ENCODE peak calls at places on chromosome 12, in ten cellular contexts. Q is upper lobe of left lung, G is GM12878, J is stomach, A is HCT116, R is Panc1, T is sigmoid colon, K is GM23338, B is breast epithelium, V is endothelial cell of umbilical vein. W is an unnamed sample.

GRCh38 chr12:57377103-57377840 is 53.6 kb downstream of the R3HDM2 start:
- DNase-seq in K (peak), A (no peak), G (no peak), R (no peak), J (no peak), V (no peak), T (no peak), B (no peak), Q (no peak), W (no peak)

GRCh38 chr12:126727656-126728055 is 1539.3 kb upstream of the TMEM132C start:
- DNase-seq in J (no peak), R (no peak), V (no peak), A (no peak), Q (peak), G (no peak), K (peak), T (no peak), B (no peak), W (no peak)

GRCh38 chr12:110689002-110689600 is at the start of gene HVCN1:
- DNase-seq in R (no peak), A (no peak), V (no peak), T (peak), Q (peak), G (no peak), B (no peak), J (peak), K (peak), W (peak)

GRCh38 chr12:58967551-58967950 is 47.2 kb upstream of the LRIG3 start:
- DNase-seq in K (no peak), V (no peak), A (no peak), G (no peak), B (no peak), T (no peak), Q (no peak), R (no peak), J (no peak), W (no peak)

GRCh38 chr12:113497709-113498108 is 26.0 kb upstream of the LHX5 start:
- DNase-seq in J (no peak), A (no peak), Q (no peak), V (no peak), G (no peak), T (no peak), B (no peak), K (no peak), R (no peak), W (no peak)

GRCh38 chr12:47741340-47741703 is 16.0 kb upstream of the ENDOU start:
- DNase-seq in Q (peak), B (no peak), K (no peak), G (no peak), R (no peak), A (peak), V (peak), T (peak), J (peak), W (no peak)

GRCh38 chr12:22318122-22318737 is 16.3 kb downstream of the ST8SIA1 start:
- DNase-seq in G (no peak), Q (no peak), R (no peak), A (no peak), K (no peak), B (no peak), T (no peak), J (no peak), V (no peak), W (no peak)

GRCh38 chr12:53963005-53963404 is 8.3 kb downstream of the HOXC12 start:
- DNase-seq in K (no peak), V (no peak), Q (no peak), B (no peak), R (no peak), J (no peak), A (no peak), T (no peak), G (no peak), W (no peak)

GRCh38 chr12:65123435-65124063 is 2.4 kb upstream of the WIF1 start:
- DNase-seq in K (peak), G (peak), J (no peak), B (no peak), V (peak), T (no peak), A (no peak), Q (no peak), R (no peak), W (no peak)

DNA sequence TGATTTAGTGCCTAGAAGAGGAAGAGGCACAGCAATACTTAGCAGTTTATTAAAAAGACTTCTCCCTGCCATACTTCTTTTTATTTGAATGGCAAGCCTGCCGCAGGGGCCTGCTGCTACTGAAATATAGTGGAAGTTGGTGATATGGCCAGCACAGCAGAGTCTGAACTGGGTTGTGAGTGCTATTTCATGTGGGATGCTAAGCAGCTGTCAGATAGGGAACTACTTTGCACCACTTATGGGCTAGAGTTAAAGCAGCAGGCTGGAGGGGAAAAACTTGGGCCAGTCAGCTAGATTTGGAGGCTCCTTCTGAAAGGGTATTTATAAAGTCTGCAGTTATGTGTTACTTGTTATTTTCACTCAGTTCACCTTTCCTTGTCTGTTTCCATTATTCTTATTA is 299.0 kb upstream of the E2F7 start:
- DNase-seq in V (no peak), A (no peak), R (no peak), G (no peak), T (no peak), J (no peak), K (no peak), B (no peak), Q (no peak), W (no peak)
- TF ChIP-seq POLR2AphosphoS5 in V (no peak), A (no peak), R (no peak), G (no peak), T (no peak), J (no peak), K (no peak), B (no peak), Q (no peak), W (no peak)

GRCh38 chr12:94983321-94983720 is 20.2 kb downstream of the NDUFA12 start:
- DNase-seq in A (no peak), G (no peak), Q (no peak), V (no peak), K (no peak), R (no peak), J (no peak), B (no peak), T (no peak), W (no peak)

GRCh38 chr12:94982456-94982855 is 21.0 kb downstream of the NDUFA12 start:
- DNase-seq in V (no peak), A (no peak), K (no peak), B (no peak), Q (no peak), J (no peak), G (no peak), T (no peak), R (no peak), W (no peak)

GRCh38 chr12:94979941-94980340 is 23.6 kb downstream of the NDUFA12 start:
- DNase-seq in K (no peak), V (no peak), R (no peak), A (no peak), J (no peak), G (no peak), B (no peak), T (no peak), Q (no peak), W (no peak)

GRCh38 chr12:94977766-94978468 is 25.6 kb downstream of the NDUFA12 start:
- DNase-seq in B (no peak), Q (no peak), T (no peak), V (no peak), K (no peak), G (no peak), R (no peak), J (no peak), A (no peak), W (no peak)

DNA sequence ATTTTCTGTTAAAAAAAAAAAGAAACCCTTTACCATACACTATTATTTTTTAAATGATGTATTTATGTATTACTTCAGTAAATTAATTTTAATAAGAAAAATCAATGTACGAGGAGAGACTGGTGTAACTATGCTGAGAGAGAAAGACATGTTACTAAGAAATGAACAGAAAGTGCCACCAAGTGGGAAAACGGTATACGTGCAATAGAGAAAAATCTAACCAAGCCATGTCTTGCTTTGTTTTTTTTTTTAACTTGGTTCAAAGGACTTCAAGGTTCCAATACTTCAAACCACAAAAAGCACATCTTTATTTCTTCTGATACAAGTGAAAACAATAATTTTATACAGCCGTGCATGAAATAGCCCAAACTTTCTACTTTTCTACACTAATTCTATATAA is 22.9 kb downstream of the NDUFA12 start:
- DNase-seq in K (no peak), A (no peak), J (no peak), B (no peak), Q (no peak), G (no peak), R (no peak), V (peak), T (no peak), W (no peak)
- TF ChIP-seq CTCF in K (peak), A (no peak), J (no peak), B (no peak), Q (no peak), G (no peak), R (peak), V (no peak), T (no peak), W (peak)

DNA sequence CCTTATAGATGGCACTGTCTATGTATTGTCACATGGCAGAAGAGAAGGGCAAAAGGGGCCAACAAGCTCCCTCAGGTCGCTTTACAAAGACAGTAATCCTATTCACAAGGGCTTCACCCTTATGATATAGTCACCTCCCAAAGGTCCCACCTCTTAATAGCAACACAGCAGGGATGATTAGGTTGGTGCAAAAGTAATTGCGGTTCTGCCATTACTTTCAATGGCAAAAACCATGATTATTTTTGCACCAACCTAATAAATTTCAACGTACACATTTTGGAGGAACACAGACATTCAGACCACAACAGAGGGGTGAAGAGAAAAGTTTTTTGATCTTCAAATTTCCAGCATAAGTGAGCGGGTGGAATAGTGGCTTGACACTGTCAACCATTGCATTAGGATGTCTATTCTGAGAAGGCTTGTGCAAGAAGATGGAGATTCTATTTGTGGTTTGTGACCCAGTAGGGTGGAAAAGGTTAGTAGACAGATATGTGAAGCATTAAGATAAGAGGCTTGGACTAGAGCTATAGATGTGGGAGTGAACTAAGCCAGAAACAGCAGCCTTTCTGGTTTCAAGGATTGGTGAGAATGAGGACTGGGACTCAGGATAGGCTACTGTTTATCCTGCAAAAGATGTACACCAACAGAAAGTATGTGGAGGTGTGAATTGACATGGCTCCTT is 75.5 kb upstream of the CPSF6 start:
- DNase-seq in B (no peak), G (no peak), Q (no peak), K (no peak), V (no peak), T (no peak), J (no peak), A (no peak), R (no peak), W (no peak)
- TF ChIP-seq POLR2AphosphoS5 in B (no peak), G (no peak), Q (no peak), K (no peak), V (no peak), T (no peak), J (no peak), A (no peak), R (no peak), W (no peak)

GRCh38 chr12:56333679-56334489 is at the start of gene PAN2:
- DNase-seq in A (peak), K (peak), Q (peak), V (peak), J (peak), B (peak), R (peak), G (peak), T (peak), W (peak)

GRCh38 chr12:56333197-56333678 is 562 bp downstream of the PAN2 start:
- DNase-seq in J (no peak), A (no peak), G (no peak), R (no peak), K (no peak), Q (no peak), V (peak), B (no peak), T (no peak), W (peak)

GRCh38 chr12:56336361-56337167 is 2.1 kb upstream of the IL23A start:
- DNase-seq in R (no peak), V (no peak), K (peak), A (no peak), G (peak), B (no peak), Q (no peak), J (no peak), T (no peak), W (no peak)

GRCh38 chr12:56332512-56333196 is 1.1 kb downstream of the PAN2 start:
- DNase-seq in J (no peak), G (no peak), B (no peak), R (no peak), A (no peak), T (no peak), K (no peak), V (no peak), Q (no peak), W (no peak)

GRCh38 chr12:56334490-56334793 is 642 bp upstream of the PAN2 start:
- DNase-seq in Q (no peak), K (no peak), G (no peak), B (no peak), R (no peak), A (no peak), J (no peak), V (no peak), T (no peak), W (no peak)
- TF ChIP-seq CTCF in Q (no peak), K (no peak), G (no peak), B (no peak), R (no peak), A (no peak), J (no peak), V (no peak), T (no peak), W (no peak)

DNA sequence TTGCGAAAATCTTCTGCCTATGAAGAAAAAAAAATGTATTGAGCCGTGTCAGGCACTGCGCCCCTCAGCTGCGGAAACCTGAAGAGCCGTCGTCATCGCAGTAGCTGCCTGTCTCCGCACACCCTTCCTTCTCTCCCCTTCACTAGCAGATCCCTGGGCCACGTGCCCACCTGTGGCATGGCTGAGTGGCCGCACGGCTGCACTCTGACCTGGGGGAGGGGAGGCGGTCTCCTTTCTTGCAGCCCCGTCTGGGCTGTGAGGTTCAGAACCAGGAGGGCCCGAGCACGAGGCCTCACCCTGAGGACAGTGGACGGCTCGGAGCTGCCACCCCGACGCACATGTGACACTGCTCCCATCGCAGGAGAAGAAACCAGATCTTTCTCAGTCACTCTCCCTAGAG is 24.9 kb downstream of the PGAM5 start:
- DNase-seq in Q (no peak), T (no peak), J (no peak), R (no peak), V (no peak), A (no peak), B (no peak), G (no peak), K (no peak), W (no peak)
- TF ChIP-seq POLR2AphosphoS5 in Q (no peak), T (no peak), J (no peak), R (no peak), V (no peak), A (no peak), B (no peak), G (no peak), K (no peak), W (no peak)

DNA sequence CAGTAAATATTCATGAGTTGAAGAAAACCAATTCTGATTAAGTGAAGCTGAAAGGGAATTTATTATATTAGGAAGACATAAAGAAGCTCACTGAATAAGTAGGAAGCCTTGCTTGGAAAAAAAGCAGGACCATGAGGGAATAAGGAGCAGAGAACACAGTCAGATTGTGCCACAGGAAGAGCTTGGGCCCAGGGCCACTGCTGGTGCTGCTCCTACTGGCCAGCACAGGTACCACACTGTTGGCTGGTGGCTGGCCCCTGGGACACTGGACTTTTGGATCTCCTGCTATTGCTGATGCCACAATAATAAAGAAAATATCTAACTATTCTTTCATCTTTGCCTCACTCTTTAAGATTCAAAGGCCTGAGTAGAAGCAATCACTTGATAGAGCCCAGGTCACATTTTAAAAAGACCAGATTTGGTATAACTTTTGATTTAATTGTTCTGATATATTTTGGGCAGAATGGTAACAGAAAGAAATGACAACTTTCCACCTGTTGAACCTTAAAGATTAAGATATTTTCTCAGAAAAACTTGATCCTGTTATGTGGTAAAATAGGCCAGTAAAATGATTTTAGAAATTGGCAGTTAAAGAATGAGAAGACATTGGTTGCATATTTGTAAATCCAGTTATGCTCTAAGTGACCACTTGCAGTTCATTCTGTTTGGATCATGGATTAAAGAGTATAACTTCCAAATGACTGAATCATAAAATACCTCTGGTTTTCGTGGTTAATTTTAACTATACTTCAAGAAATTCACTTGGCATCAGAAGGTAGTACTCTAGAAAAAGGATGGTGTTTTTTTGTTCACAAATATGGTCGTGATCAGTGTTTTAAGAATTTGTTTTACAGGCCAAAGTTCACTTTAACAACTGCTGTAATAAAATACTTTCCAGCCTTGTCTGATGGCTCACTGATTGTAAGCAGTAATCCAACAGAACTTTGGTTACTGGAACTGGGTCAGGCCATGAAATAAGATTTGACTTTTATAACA is 68.3 kb downstream of the DERA start:
- DNase-seq in G (no peak), B (no peak), T (no peak), R (no peak), K (peak), A (no peak), J (no peak), Q (peak), V (peak), W (no peak)
- TF ChIP-seq CTCF in G (peak), B (no peak), T (no peak), R (peak), K (peak), A (peak), J (no peak), Q (no peak), V (peak), W (no peak)

DNA sequence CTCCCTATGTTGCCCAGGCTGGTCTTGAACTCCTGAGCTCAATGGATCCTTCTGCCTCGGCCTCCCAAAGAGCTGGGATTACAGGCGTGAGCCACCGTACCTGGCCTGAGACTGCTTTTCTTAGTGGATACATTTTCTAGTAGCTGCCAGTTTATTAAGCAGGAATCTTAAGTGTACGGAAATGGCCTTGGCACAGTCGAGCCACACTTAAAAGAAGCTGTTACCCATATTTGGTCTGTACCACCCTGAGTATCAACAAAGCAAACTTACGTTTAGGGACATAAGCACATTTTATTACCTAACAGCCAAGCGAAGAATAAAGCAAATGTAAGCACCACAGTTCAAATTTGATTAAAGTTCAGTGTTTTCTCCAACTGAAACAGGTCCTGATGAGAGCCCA is 50.7 kb upstream of the NR2C1 start:
- DNase-seq in J (no peak), V (no peak), A (no peak), K (no peak), T (no peak), B (no peak), Q (no peak), R (no peak), G (no peak), W (no peak)
- TF ChIP-seq POLR2AphosphoS5 in J (peak), V (no peak), A (no peak), K (no peak), T (no peak), B (no peak), Q (no peak), R (no peak), G (no peak), W (no peak)

DNA sequence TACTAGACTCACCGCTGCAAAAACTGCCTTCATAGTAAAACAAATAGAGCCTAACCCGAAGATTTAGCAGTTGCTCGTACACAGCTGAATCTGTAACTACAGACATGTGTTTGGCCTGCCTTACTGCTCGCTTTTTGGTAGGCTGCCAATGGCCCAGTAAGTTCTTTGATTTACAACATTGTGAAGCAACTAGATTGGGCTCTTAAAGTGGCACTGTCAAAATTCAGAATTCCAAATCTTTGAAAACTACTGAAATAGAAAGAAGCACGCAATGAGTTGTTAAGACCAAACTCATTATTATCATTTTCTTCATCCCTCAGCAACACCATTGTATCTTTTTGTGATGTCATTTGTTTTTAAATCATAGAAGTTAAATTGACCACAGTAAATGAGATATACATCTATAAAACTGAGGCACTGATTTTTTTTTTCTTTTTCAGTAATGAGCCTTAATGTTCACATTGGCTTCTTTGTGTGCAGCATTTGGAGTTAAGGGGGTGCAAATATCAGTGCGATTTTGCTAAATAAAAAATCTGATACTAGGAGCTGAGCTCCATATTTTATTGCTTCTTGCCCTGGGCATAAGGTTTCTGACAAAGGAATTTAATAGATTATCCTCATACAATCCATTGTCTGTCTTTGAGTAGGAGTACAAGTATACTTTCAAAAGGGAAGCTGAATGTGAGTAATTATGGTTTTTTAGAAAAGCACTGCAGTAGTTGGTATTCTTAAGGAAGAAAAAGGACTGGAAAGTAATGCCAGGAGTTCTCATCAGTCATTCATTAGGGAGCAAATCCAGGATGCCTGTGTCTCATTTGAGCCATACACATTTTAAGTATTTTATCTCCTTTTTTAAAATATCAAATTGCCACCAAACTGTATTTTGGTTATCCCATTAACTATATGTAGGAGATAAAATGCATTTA is 138.5 kb downstream of the KICS2 start:
- DNase-seq in A (no peak), B (peak), J (peak), V (peak), Q (no peak), T (peak), R (no peak), G (no peak), K (no peak), W (peak)
- TF ChIP-seq CTCF in A (no peak), B (no peak), J (no peak), V (no peak), Q (no peak), T (no peak), R (no peak), G (no peak), K (no peak), W (no peak)

W was measured in prostate gland.